ENCODE peak calls at places on chromosomes 13 and 19, in five cellular contexts. C, E, S, J and Q are unnamed samples.
A peak's percentile ranks its signal among the peaks of the same experiment; 100 is the strongest.

GRCh38 chr19:10510301-10510802 is 6.9 kb downstream of the S1PR5 start:
- DNase-seq in C (no peak), E (peak; percentile 25), S (peak; percentile 72), J (no peak), Q (peak; percentile 98)

GRCh38 chr19:50416034-50416814 is 2.5 kb upstream of the SPIB start:
- DNase-seq in C (no peak), E (no peak), S (no peak), J (no peak), Q (no peak)

GRCh38 chr19:35949131-35949530 is 13.0 kb downstream of the LRFN3 start:
- DNase-seq in C (no peak), E (no peak), S (no peak), J (no peak), Q (no peak)

GRCh38 chr19:55283548-55284393 is at the start of gene BRSK1:
- DNase-seq in C (peak; percentile 26), E (no peak), S (peak; percentile 57), J (no peak), Q (peak; percentile 86)

GRCh38 chr19:45040059-45040767 is 1.4 kb downstream of the CLASRP start:
- DNase-seq in C (no peak), E (no peak), S (no peak), J (no peak), Q (no peak)

GRCh38 chr13:79724348-79725103 is 243.6 kb downstream of the NDFIP2 start:
- DNase-seq in C (no peak), E (peak; percentile 89), S (no peak), J (no peak), Q (no peak)

GRCh38 chr19:20565321-20566018 is at the start of gene ZNF737:
- DNase-seq in C (no peak), E (peak; percentile 94), S (peak; percentile 20), J (peak; percentile 75), Q (peak; percentile 87)

GRCh38 chr19:49772850-49773432 is 6.1 kb downstream of the AP2A1 start:
- DNase-seq in C (no peak), E (no peak), S (peak; percentile 68), J (no peak), Q (no peak)

GRCh38 chr19:45097776-45098520 is 5.0 kb downstream of the PPP1R37 start:
- DNase-seq in C (no peak), E (peak; percentile 90), S (peak; percentile 85), J (no peak), Q (no peak)

GRCh38 chr19:32828643-32829344 is 40.8 kb downstream of the SLC7A9 start:
- DNase-seq in C (no peak), E (no peak), S (no peak), J (no peak), Q (no peak)

GRCh38 chr13:48110930-48111721 is 16.2 kb upstream of the MED4 start:
- DNase-seq in C (no peak), E (peak; percentile 83), S (no peak), J (no peak), Q (no peak)

GRCh38 chr13:86095351-86095750 is 296.1 kb upstream of the SLITRK6 start:
- DNase-seq in C (no peak), E (no peak), S (no peak), J (no peak), Q (no peak)

GRCh38 chr19:51511353-51511752 is 9.8 kb upstream of the SIGLEC12 start:
- DNase-seq in C (peak; percentile 7), E (peak; percentile 12), S (peak; percentile 34), J (no peak), Q (peak; percentile 29)

GRCh38 chr13:27449081-27449603 is 1.2 kb downstream of the MTIF3 start:
- DNase-seq in C (no peak), E (no peak), S (no peak), J (no peak), Q (no peak)

GRCh38 chr19:1449467-1450442 is at the start of gene APC2:
- DNase-seq in C (no peak), E (no peak), S (peak; percentile 96), J (no peak), Q (no peak)

GRCh38 chr13:31703780-31704179 is 35.5 kb upstream of the RXFP2 start:
- DNase-seq in C (no peak), E (no peak), S (no peak), J (no peak), Q (no peak)

GRCh38 chr13:91805605-91806004 is 407.2 kb downstream of the GPC5 start:
- DNase-seq in C (no peak), E (no peak), S (no peak), J (no peak), Q (no peak)

GRCh38 chr13:75825599-75825998 is 189.5 kb downstream of the LMO7 start:
- DNase-seq in C (no peak), E (no peak), S (no peak), J (no peak), Q (no peak)

GRCh38 chr19:35733180-35734125 is 8.8 kb downstream of the IGFLR1 start:
- DNase-seq in C (no peak), E (no peak), S (no peak), J (no peak), Q (no peak)

DNA sequence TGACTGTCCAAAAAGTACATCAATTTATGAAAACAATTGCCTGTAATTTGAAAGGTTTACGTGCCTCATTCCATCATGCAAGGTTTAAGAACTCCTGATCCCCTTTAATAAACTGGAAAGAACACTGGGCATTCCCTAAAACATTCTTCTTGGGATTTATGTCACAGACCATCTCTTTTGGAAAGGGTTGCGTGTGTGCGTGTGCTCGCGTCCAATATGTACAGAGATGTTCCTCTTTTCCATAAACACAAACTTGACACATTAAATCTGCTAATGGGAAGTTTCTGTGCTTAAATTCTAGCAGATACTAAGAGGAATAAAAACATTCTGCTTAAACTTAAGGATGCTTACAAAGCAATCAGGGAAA is 83.9 kb downstream of the STK24 start:
- DNase-seq in C (no peak), E (no peak), S (no peak), J (no peak), Q (no peak)
- H3K79me2 ChIP-seq in C (peaks cover 92% of the 10 kb centered on the region), E (peaks cover 92% of the 10 kb centered on the region), S (peaks cover 52% of the 10 kb centered on the region), J (peaks cover 64% of the 10 kb centered on the region), Q (no peaks in the 10 kb centered on the region)

GRCh38 chr19:7153008-7153407 is 83.5 kb downstream of the ZNF557 start:
- DNase-seq in C (no peak), E (no peak), S (no peak), J (no peak), Q (no peak)
- TF ChIP-seq ZNF274 in C (no peak), E (no peak), S (no peak), J (no peak), Q (no peak)

GRCh38 chr19:3697094-3697493 is 3.2 kb downstream of the PIP5K1C start:
- DNase-seq in C (no peak), E (no peak), S (no peak), J (no peak), Q (no peak)
- H3K79me2 ChIP-seq in C (peaks cover 62% of the 10 kb centered on the region), E (peaks cover 26% of the 10 kb centered on the region), S (peaks cover 67% of the 10 kb centered on the region), J (peaks cover 34% of the 10 kb centered on the region), Q (no peaks in the 10 kb centered on the region)

DNA sequence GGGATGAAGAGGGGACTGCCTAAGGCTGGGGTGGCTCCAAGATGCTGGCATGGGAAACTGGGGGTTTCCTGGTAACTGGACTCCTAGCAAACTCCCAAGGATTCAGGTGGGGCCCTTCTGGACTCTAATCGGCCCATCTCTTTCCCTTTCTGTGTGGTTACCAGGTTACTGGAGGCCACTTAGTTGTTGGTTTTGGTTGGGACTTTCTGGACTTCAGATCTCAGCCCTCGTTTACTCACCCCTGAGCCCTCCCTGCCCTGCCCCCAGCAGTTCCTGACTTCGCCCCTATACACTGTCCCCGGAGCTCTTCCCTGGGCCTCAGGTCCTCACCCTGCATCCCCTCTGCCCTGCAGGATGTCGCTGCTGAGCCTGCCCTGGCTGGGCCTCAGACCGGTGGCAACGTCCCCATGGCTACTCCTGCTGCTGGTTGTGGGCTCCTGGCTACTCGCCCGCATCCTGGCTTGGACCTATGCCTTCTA is 328 bp downstream of the CYP4F12 start:
- DNase-seq in C (no peak), E (peak; percentile 90), S (no peak), J (no peak), Q (no peak)
- TF ChIP-seq ZNF274 in C (no peak), E (no peak), S (no peak), J (no peak), Q (no peak)

GRCh38 chr19:47152205-47152604 is 21.6 kb downstream of the SAE1 start:
- DNase-seq in C (no peak), E (no peak), S (no peak), J (no peak), Q (no peak)

GRCh38 chr19:47155141-47155540 is 24.5 kb downstream of the SAE1 start:
- DNase-seq in C (no peak), E (no peak), S (no peak), J (no peak), Q (no peak)

GRCh38 chr19:47152632-47153031 is 22.0 kb downstream of the SAE1 start:
- DNase-seq in C (no peak), E (no peak), S (no peak), J (no peak), Q (no peak)

GRCh38 chr19:47153266-47153665 is 22.6 kb downstream of the SAE1 start:
- DNase-seq in C (no peak), E (no peak), S (no peak), J (no peak), Q (no peak)

GRCh38 chr19:47151627-47152026 is 21.0 kb downstream of the SAE1 start:
- DNase-seq in C (no peak), E (no peak), S (no peak), J (no peak), Q (no peak)
- H3K79me2 ChIP-seq in C (peaks cover 93% of the 10 kb centered on the region), E (peaks cover 7% of the 10 kb centered on the region), S (peaks cover 60% of the 10 kb centered on the region), J (peaks cover 1% of the 10 kb centered on the region), Q (peaks cover 50% of the 10 kb centered on the region)